ENCODE peak calls at places on chromosomes 1 and 21, in eight cellular contexts. J is pancreas, W is mesendoderm, H is lower lobe of right lung, A is SJSA1, Z is AG04450, V is GM23338, U is tibial nerve. G is an unnamed sample.

GRCh38 chr1:72891976-72892375 is 609.6 kb upstream of the NEGR1 start:
- DNase-seq in J (no peak), V (no peak), U (no peak), W (no peak), H (no peak), A (no peak), Z (no peak), G (no peak)

GRCh38 chr1:24643362-24644346 is 552 bp downstream of the SRRM1 start:
- DNase-seq in H (no peak), Z (no peak), W (peak), J (peak), A (peak), V (peak), U (no peak), G (no peak)

GRCh38 chr1:8318436-8318835 is 522 bp downstream of the SLC45A1 start:
- DNase-seq in W (no peak), U (no peak), J (no peak), V (no peak), Z (no peak), A (no peak), H (no peak), G (no peak)

GRCh38 chr1:62407398-62408009 is 29.3 kb upstream of the USP1 start:
- DNase-seq in H (no peak), Z (peak), J (no peak), W (peak), U (peak), A (peak), V (peak), G (no peak)

GRCh38 chr1:12080156-12080555 is 17.1 kb downstream of the TNFRSF8 start:
- DNase-seq in W (no peak), Z (no peak), V (no peak), A (no peak), U (no peak), J (no peak), H (no peak), G (no peak)

GRCh38 chr1:188218289-188218688 is 1389.5 kb downstream of the PLA2G4A start:
- DNase-seq in Z (no peak), W (no peak), V (no peak), U (no peak), J (no peak), H (no peak), A (no peak), G (no peak)

GRCh38 chr21:29017639-29018237 is 1.4 kb downstream of the RWDD2B start:
- DNase-seq in U (no peak), V (no peak), H (no peak), W (no peak), J (no peak), A (no peak), Z (no peak), G (no peak)

GRCh38 chr21:32412162-32412997 is at the start of gene EVA1C:
- DNase-seq in U (peak), J (peak), H (peak), A (peak), V (peak), W (peak), Z (no peak), G (no peak)

GRCh38 chr1:231550448-231550781 is 21.9 kb downstream of the TSNAX start:
- DNase-seq in Z (no peak), U (no peak), V (peak), J (no peak), W (peak), A (no peak), H (no peak), G (no peak)

GRCh38 chr21:35563885-35564451 is 496.4 kb downstream of the SETD4 start:
- DNase-seq in W (peak), J (no peak), A (peak), H (no peak), U (peak), Z (peak), V (no peak), G (peak)

GRCh38 chr1:172753964-172754363 is 95.1 kb downstream of the FASLG start:
- DNase-seq in J (no peak), V (no peak), U (no peak), A (no peak), W (no peak), Z (no peak), H (no peak), G (no peak)

GRCh38 chr1:41455479-41456271 is 28.8 kb downstream of the EDN2 start:
- DNase-seq in H (no peak), W (no peak), V (no peak), A (no peak), U (no peak), Z (no peak), J (no peak), G (peak)

GRCh38 chr1:159983681-159984080 is 29.6 kb upstream of the SLAMF9 start:
- DNase-seq in V (no peak), W (no peak), Z (no peak), A (no peak), H (no peak), U (no peak), J (no peak), G (no peak)

GRCh38 chr1:35079003-35079930 is at the start of gene ZMYM1:
- DNase-seq in A (peak), U (peak), V (peak), Z (peak), W (peak), J (peak), H (peak), G (peak)

GRCh38 chr1:160672789-160673695 is 26.2 kb upstream of the SLAMF1 start:
- DNase-seq in W (no peak), H (no peak), J (no peak), U (no peak), A (no peak), Z (no peak), V (peak), G (no peak)

GRCh38 chr1:29900727-29901126 is 664.4 kb downstream of the PTPRU start:
- DNase-seq in H (no peak), W (no peak), J (no peak), Z (no peak), U (no peak), V (no peak), A (no peak), G (no peak)

GRCh38 chr21:43935711-43936110 is 70.7 kb downstream of the AGPAT3 start:
- DNase-seq in U (no peak), Z (no peak), A (no peak), W (no peak), H (no peak), V (no peak), J (no peak), G (no peak)

GRCh38 chr1:26181586-26182371 is 4.5 kb downstream of the CNKSR1 start:
- DNase-seq in Z (no peak), V (no peak), H (no peak), W (no peak), J (no peak), U (no peak), A (no peak), G (no peak)

GRCh38 chr1:115337276-115337632 is 795 bp downstream of the NGF start:
- DNase-seq in U (no peak), J (no peak), Z (no peak), V (no peak), A (no peak), W (peak), H (no peak), G (no peak)

GRCh38 chr1:230191079-230191478 is 124.0 kb downstream of the GALNT2 start:
- DNase-seq in A (no peak), J (no peak), W (no peak), Z (no peak), V (no peak), H (no peak), U (peak), G (peak)

GRCh38 chr1:81549588-81550127 is 251.1 kb upstream of the ADGRL2 start:
- DNase-seq in J (no peak), Z (peak), W (peak), U (no peak), H (no peak), V (peak), A (peak), G (no peak)

GRCh38 chr1:2316451-2316940 is 74.9 kb downstream of the MORN1 start:
- DNase-seq in W (no peak), V (no peak), U (no peak), Z (no peak), A (no peak), H (no peak), J (no peak), G (no peak)

GRCh38 chr1:90850181-90850924 is 133.3 kb upstream of the BARHL2 start:
- DNase-seq in Z (no peak), U (peak), A (peak), V (peak), W (no peak), J (peak), H (peak), G (no peak)

GRCh38 chr1:15758953-15759661 is 512 bp downstream of the FBLIM1 start:
- DNase-seq in H (no peak), U (no peak), A (peak), V (peak), Z (no peak), W (no peak), J (peak), G (no peak)

GRCh38 chr1:191519519-191519918 is 638.7 kb upstream of the RGS18 start:
- DNase-seq in U (no peak), H (no peak), W (no peak), J (no peak), Z (no peak), V (no peak), A (no peak), G (no peak)

GRCh38 chr1:53733975-53734649 is 4.9 kb downstream of the GLIS1 start:
- DNase-seq in Z (no peak), H (no peak), W (no peak), A (peak), U (no peak), J (no peak), V (no peak), G (no peak)

GRCh38 chr1:96445296-96445695 is 276.3 kb upstream of the PTBP2 start:
- DNase-seq in J (no peak), U (no peak), H (no peak), Z (no peak), A (no peak), V (no peak), W (no peak), G (no peak)

GRCh38 chr1:15523922-15524282 is at the start of gene CASP9:
- DNase-seq in V (no peak), A (peak), U (no peak), H (no peak), W (no peak), J (no peak), Z (no peak), G (no peak)

GRCh38 chr21:46220847-46221246 is 7.7 kb downstream of the LSS start:
- DNase-seq in U (no peak), V (no peak), J (no peak), H (no peak), A (no peak), W (no peak), Z (no peak), G (no peak)

GRCh38 chr1:169052727-169053126 is 53.8 kb upstream of the ATP1B1 start:
- DNase-seq in V (no peak), W (no peak), U (no peak), H (no peak), A (no peak), J (no peak), Z (no peak), G (no peak)

GRCh38 chr1:32900956-32901822 is at the start of gene TMEM54:
- DNase-seq in H (peak), J (peak), W (no peak), U (no peak), Z (no peak), V (peak), A (no peak), G (no peak)

GRCh38 chr1:207028884-207029283 is 3.7 kb downstream of the C1orf116 start:
- DNase-seq in V (no peak), U (no peak), J (no peak), W (no peak), Z (no peak), H (no peak), A (no peak), G (no peak)

GRCh38 chr1:207029991-207030521 is 2.5 kb downstream of the C1orf116 start:
- DNase-seq in W (peak), U (no peak), V (no peak), A (no peak), J (no peak), Z (no peak), H (no peak), G (no peak)

GRCh38 chr1:207031016-207031415 is 1.5 kb downstream of the C1orf116 start:
- DNase-seq in Z (no peak), J (no peak), U (no peak), H (no peak), V (no peak), A (no peak), W (no peak), G (no peak)

GRCh38 chr1:207031632-207032258 is 811 bp downstream of the C1orf116 start:
- DNase-seq in V (no peak), Z (no peak), H (no peak), U (no peak), W (no peak), A (no peak), J (no peak), G (no peak)

GRCh38 chr1:207030522-207031009 is 2.0 kb downstream of the C1orf116 start:
- DNase-seq in W (peak), V (no peak), U (no peak), J (no peak), H (no peak), Z (no peak), A (no peak), G (no peak)
- H3K27ac ChIP-seq in W (no peak), V (no peak), U (no peak), J (peak), H (peak), Z (no peak), A (no peak), G (no peak)

DNA sequence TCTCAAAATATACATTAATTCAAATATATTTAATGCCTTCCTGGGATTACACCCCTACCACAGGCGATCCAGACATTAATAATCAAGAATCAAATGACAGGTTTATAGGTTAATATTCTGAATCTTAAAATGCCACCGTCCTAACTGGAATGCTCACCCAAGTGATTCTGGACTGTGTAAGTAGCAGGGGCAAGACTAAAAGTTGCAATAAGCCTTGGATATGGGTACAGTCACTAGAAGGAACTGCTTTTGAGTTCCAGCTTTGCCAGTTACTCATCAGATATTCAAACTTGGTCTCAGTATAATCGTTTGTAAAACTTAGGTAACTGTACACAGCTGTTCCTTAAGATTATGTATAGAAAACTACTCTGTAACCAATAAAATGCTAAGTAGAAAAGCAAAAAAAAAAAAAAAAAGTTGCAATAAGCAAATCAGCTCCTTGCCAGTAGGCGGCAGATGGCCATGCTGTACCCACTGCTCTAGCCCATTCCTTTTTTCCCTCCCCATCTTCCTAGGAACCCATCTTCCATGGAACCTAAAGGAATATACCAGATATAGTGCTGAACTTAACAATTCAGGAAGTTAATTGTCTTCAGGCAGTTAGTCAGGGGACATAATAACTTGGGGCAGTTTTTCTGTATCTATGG is 10.5 kb downstream of the RO60 start:
- DNase-seq in A (peak), J (no peak), W (peak), Z (no peak), U (no peak), H (no peak), V (peak), G (no peak)
- H3K4me3 ChIP-seq in A (no peak), J (no peak), W (no peak), Z (no peak), U (no peak), H (no peak), V (no peak), G (no peak)

GRCh38 chr1:95252422-95252821 is 18.4 kb downstream of the RWDD3 start:
- DNase-seq in Z (no peak), J (no peak), W (no peak), H (no peak), A (no peak), V (no peak), U (no peak), G (no peak)
- H3K27ac ChIP-seq in Z (no peak), J (no peak), W (no peak), H (no peak), A (no peak), V (no peak), U (no peak), G (no peak)

GRCh38 chr1:39394059-39394458 is 97.4 kb upstream of the BMP8A start:
- DNase-seq in J (no peak), A (no peak), W (no peak), V (no peak), Z (no peak), H (no peak), U (no peak), G (no peak)

GRCh38 chr1:39393645-39394044 is 97.8 kb upstream of the BMP8A start:
- DNase-seq in V (no peak), J (no peak), H (no peak), U (no peak), A (no peak), Z (no peak), W (no peak), G (no peak)

GRCh38 chr1:39394598-39394997 is 96.8 kb upstream of the BMP8A start:
- DNase-seq in H (no peak), W (peak), A (no peak), Z (no peak), U (no peak), V (no peak), J (no peak), G (no peak)

GRCh38 chr1:39392851-39393573 is 98.4 kb upstream of the BMP8A start:
- DNase-seq in V (no peak), W (no peak), J (no peak), H (no peak), Z (no peak), A (no peak), U (no peak), G (no peak)

DNA sequence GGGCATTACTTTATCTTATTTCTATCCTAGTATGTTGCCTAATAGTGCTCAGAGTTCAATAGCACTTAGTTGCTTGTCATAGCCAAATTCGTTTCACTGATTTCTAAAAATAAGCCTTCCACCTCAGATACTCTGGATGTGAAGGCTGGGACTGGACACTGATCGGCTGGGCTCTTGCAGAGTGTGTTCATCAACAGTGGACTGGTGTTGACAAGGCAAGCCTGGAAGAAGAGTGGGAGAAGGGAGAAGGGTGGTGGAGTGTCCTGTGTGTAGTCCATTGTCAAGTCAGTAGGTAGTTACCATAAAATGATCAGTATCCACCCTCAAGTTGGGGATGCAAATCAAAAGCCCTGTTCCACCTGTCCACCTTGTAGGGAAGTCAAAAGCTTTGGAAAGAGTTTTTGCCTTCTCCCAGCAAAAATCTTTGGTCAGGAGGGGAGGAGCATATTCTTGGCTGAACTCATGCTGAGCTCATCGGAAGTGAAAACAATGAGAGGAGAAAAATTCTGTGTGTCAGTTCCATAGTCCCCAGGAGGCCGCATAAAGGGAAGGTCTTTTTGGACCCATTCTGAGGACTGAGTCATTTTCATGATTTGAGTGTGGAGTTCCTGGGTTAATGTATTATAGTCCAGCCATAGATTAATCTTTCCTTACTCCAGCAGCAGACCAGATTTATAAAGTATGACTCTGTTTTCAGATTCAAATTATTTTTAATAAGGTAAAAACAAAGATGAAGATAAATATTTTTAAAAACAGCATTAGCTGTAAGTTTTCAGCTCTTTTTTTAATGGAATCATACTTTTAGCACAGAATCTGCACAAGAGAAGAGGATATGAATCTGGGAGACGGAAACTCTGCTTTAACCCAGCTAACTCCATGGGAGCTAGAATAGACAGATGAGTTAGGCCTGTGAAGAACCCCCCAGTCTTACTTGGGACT is 99.4 kb upstream of the BMP8A start:
- DNase-seq in H (no peak), V (peak), Z (no peak), J (no peak), U (peak), A (peak), W (peak), G (peak)
- H3K4me3 ChIP-seq in H (no peak), V (peak), Z (no peak), J (no peak), U (no peak), A (no peak), W (no peak), G (peak)

GRCh38 chr21:15254111-15254510 is 189.3 kb upstream of the NRIP1 start:
- DNase-seq in W (no peak), J (no peak), V (no peak), Z (no peak), U (no peak), A (no peak), H (no peak), G (no peak)

GRCh38 chr21:15252437-15252836 is 187.6 kb upstream of the NRIP1 start:
- DNase-seq in U (no peak), V (no peak), W (no peak), J (no peak), H (no peak), A (no peak), Z (no peak), G (no peak)

GRCh38 chr21:15249285-15249993 is 184.6 kb upstream of the NRIP1 start:
- DNase-seq in J (no peak), U (no peak), V (no peak), A (no peak), W (no peak), Z (no peak), H (no peak), G (no peak)

GRCh38 chr21:15247613-15248012 is 182.8 kb upstream of the NRIP1 start:
- DNase-seq in H (no peak), A (no peak), U (no peak), W (no peak), J (no peak), Z (no peak), V (no peak), G (no peak)

GRCh38 chr21:15250384-15250783 is 185.6 kb upstream of the NRIP1 start:
- DNase-seq in H (no peak), V (no peak), J (no peak), W (no peak), U (no peak), Z (peak), A (no peak), G (no peak)
- H3K27ac ChIP-seq in H (no peak), V (no peak), J (no peak), W (no peak), U (no peak), Z (no peak), A (no peak), G (no peak)

GRCh38 chr1:61192666-61193325 is 110.4 kb downstream of the NFIA start:
- DNase-seq in U (no peak), Z (no peak), A (no peak), H (no peak), W (no peak), J (no peak), V (no peak), G (no peak)
- H3K4me3 ChIP-seq in U (no peak), Z (no peak), A (no peak), H (no peak), W (no peak), J (no peak), V (no peak), G (no peak)

GRCh38 chr1:67432745-67433144 is 2.5 kb upstream of the SERBP1 start:
- DNase-seq in U (no peak), W (no peak), H (no peak), A (no peak), J (no peak), Z (no peak), V (no peak), G (no peak)
- H3K27ac ChIP-seq in U (no peak), W (no peak), H (no peak), A (no peak), J (no peak), Z (no peak), V (no peak), G (peak)